ENCODE peak calls at places on chromosomes 5 and 9, in ten cellular contexts. One of them, this sample, is unnamed. For H3K4me1, the result is how much of the 10 kb centered on the place peaks cover.

GRCh38 chr5:78716221-78716620 is 67.6 kb upstream of the LHFPL2 start:
- DNase-seq in SK-N-SH: no peak
- DNase-seq in HepG2: no peak
- DNase-seq in stomach: no peak
- DNase-seq in Panc1: no peak
- DNase-seq in HCT116: no peak
- DNase-seq in transverse colon: no peak
- DNase-seq in breast epithelium: no peak
- DNase-seq in prostate gland: no peak
- DNase-seq in GM23338: no peak
- DNase-seq in this sample: no peak

GRCh38 chr5:72325566-72326297 is 5.6 kb downstream of the PTCD2 start:
- DNase-seq in HCT116: no peak
- DNase-seq in GM23338: no peak
- DNase-seq in breast epithelium: no peak
- DNase-seq in Panc1: no peak
- DNase-seq in HepG2: no peak
- DNase-seq in SK-N-SH: no peak
- DNase-seq in prostate gland: no peak
- DNase-seq in stomach: no peak
- DNase-seq in transverse colon: no peak
- DNase-seq in this sample: no peak

GRCh38 chr9:126399789-126400188 is 73.2 kb downstream of the MVB12B start:
- DNase-seq in GM23338: no peak
- DNase-seq in Panc1: no peak
- DNase-seq in transverse colon: no peak
- DNase-seq in SK-N-SH: no peak
- DNase-seq in stomach: no peak
- DNase-seq in prostate gland: no peak
- DNase-seq in HCT116: no peak
- DNase-seq in breast epithelium: no peak
- DNase-seq in HepG2: no peak
- DNase-seq in this sample: no peak

GRCh38 chr5:14143843-14144585 is 872 bp downstream of the TRIO start:
- DNase-seq in HCT116: no peak
- DNase-seq in HepG2: no peak
- DNase-seq in SK-N-SH: peak
- DNase-seq in stomach: peak
- DNase-seq in GM23338: peak
- DNase-seq in transverse colon: peak
- DNase-seq in prostate gland: no peak
- DNase-seq in breast epithelium: no peak
- DNase-seq in Panc1: no peak
- DNase-seq in this sample: peak

GRCh38 chr5:55146080-55146479 is 13.9 kb upstream of the GPX8 start:
- DNase-seq in transverse colon: no peak
- DNase-seq in HCT116: no peak
- DNase-seq in prostate gland: no peak
- DNase-seq in GM23338: peak
- DNase-seq in stomach: no peak
- DNase-seq in SK-N-SH: no peak
- DNase-seq in breast epithelium: no peak
- DNase-seq in Panc1: no peak
- DNase-seq in HepG2: no peak
- DNase-seq in this sample: no peak

GRCh38 chr5:179287071-179287470 is 58.2 kb downstream of the ADAMTS2 start:
- DNase-seq in Panc1: no peak
- DNase-seq in HCT116: no peak
- DNase-seq in GM23338: no peak
- DNase-seq in HepG2: no peak
- DNase-seq in stomach: no peak
- DNase-seq in prostate gland: no peak
- DNase-seq in SK-N-SH: no peak
- DNase-seq in transverse colon: no peak
- DNase-seq in breast epithelium: no peak
- DNase-seq in this sample: peak

GRCh38 chr9:88692837-88693236 is 157.9 kb downstream of the NXNL2 start:
- DNase-seq in transverse colon: no peak
- DNase-seq in prostate gland: peak
- DNase-seq in HCT116: no peak
- DNase-seq in breast epithelium: no peak
- DNase-seq in HepG2: no peak
- DNase-seq in SK-N-SH: no peak
- DNase-seq in stomach: no peak
- DNase-seq in Panc1: no peak
- DNase-seq in GM23338: no peak
- DNase-seq in this sample: no peak

GRCh38 chr9:82302968-82303655 is 314.5 kb downstream of the SPATA31D1 start:
- DNase-seq in GM23338: peak
- DNase-seq in HCT116: no peak
- DNase-seq in prostate gland: no peak
- DNase-seq in Panc1: no peak
- DNase-seq in transverse colon: no peak
- DNase-seq in HepG2: no peak
- DNase-seq in stomach: no peak
- DNase-seq in SK-N-SH: no peak
- DNase-seq in breast epithelium: no peak
- DNase-seq in this sample: no peak

GRCh38 chr9:133238851-133239532 is 29.9 kb upstream of the OBP2B start:
- DNase-seq in HCT116: peak
- DNase-seq in GM23338: peak
- DNase-seq in prostate gland: no peak
- DNase-seq in stomach: peak
- DNase-seq in transverse colon: peak
- DNase-seq in HepG2: peak
- DNase-seq in Panc1: peak
- DNase-seq in SK-N-SH: peak
- DNase-seq in breast epithelium: peak
- DNase-seq in this sample: peak

GRCh38 chr9:76718166-76718565 is 46.1 kb upstream of the PCA3 start:
- DNase-seq in HepG2: no peak
- DNase-seq in breast epithelium: no peak
- DNase-seq in Panc1: no peak
- DNase-seq in transverse colon: no peak
- DNase-seq in prostate gland: no peak
- DNase-seq in GM23338: peak
- DNase-seq in SK-N-SH: no peak
- DNase-seq in HCT116: no peak
- DNase-seq in stomach: no peak
- DNase-seq in this sample: no peak

GRCh38 chr5:15703901-15704300 is 203.9 kb downstream of the FBXL7 start:
- DNase-seq in GM23338: no peak
- DNase-seq in breast epithelium: no peak
- DNase-seq in Panc1: no peak
- DNase-seq in prostate gland: no peak
- DNase-seq in stomach: no peak
- DNase-seq in transverse colon: no peak
- DNase-seq in HCT116: no peak
- DNase-seq in SK-N-SH: no peak
- DNase-seq in HepG2: no peak
- DNase-seq in this sample: no peak

GRCh38 chr5:51665295-51665593 is 282.0 kb downstream of the ISL1 start:
- DNase-seq in Panc1: no peak
- DNase-seq in breast epithelium: no peak
- DNase-seq in SK-N-SH: no peak
- DNase-seq in GM23338: no peak
- DNase-seq in stomach: no peak
- DNase-seq in transverse colon: no peak
- DNase-seq in prostate gland: no peak
- DNase-seq in HCT116: no peak
- DNase-seq in HepG2: no peak
- DNase-seq in this sample: no peak

GRCh38 chr5:93164690-93165089 is 416.3 kb downstream of the NR2F1-AS1 start:
- DNase-seq in HepG2: no peak
- DNase-seq in GM23338: no peak
- DNase-seq in Panc1: peak
- DNase-seq in breast epithelium: no peak
- DNase-seq in SK-N-SH: peak
- DNase-seq in stomach: no peak
- DNase-seq in transverse colon: peak
- DNase-seq in HCT116: peak
- DNase-seq in prostate gland: no peak
- DNase-seq in this sample: no peak

GRCh38 chr9:97938081-97938644 is at the start of gene HEMGN:
- DNase-seq in stomach: no peak
- DNase-seq in breast epithelium: no peak
- DNase-seq in HCT116: no peak
- DNase-seq in HepG2: no peak
- DNase-seq in GM23338: no peak
- DNase-seq in prostate gland: no peak
- DNase-seq in Panc1: no peak
- DNase-seq in transverse colon: peak
- DNase-seq in SK-N-SH: no peak
- DNase-seq in this sample: no peak

GRCh38 chr5:180380441-180380840 is 27.3 kb upstream of the GFPT2 start:
- DNase-seq in transverse colon: no peak
- DNase-seq in HCT116: no peak
- DNase-seq in HepG2: no peak
- DNase-seq in prostate gland: no peak
- DNase-seq in GM23338: no peak
- DNase-seq in Panc1: no peak
- DNase-seq in stomach: no peak
- DNase-seq in SK-N-SH: no peak
- DNase-seq in breast epithelium: no peak
- DNase-seq in this sample: no peak

GRCh38 chr9:114112778-114113585 is 13.9 kb upstream of the KIF12 start:
- DNase-seq in SK-N-SH: no peak
- DNase-seq in transverse colon: peak
- DNase-seq in prostate gland: peak
- DNase-seq in GM23338: no peak
- DNase-seq in stomach: peak
- DNase-seq in breast epithelium: peak
- DNase-seq in HepG2: no peak
- DNase-seq in HCT116: no peak
- DNase-seq in Panc1: no peak
- DNase-seq in this sample: peak
- TF ChIP-seq POLR2AphosphoS5 in SK-N-SH: no peak
- TF ChIP-seq POLR2AphosphoS5 in transverse colon: no peak
- TF ChIP-seq POLR2AphosphoS5 in prostate gland: peak
- TF ChIP-seq POLR2AphosphoS5 in GM23338: no peak
- TF ChIP-seq POLR2AphosphoS5 in stomach: no peak
- TF ChIP-seq POLR2AphosphoS5 in breast epithelium: no peak
- TF ChIP-seq POLR2AphosphoS5 in HepG2: no peak
- TF ChIP-seq POLR2AphosphoS5 in HCT116: no peak
- TF ChIP-seq POLR2AphosphoS5 in Panc1: no peak
- TF ChIP-seq POLR2AphosphoS5 in this sample: peak

GRCh38 chr5:53355316-53355715 is 125.1 kb upstream of the FST start:
- DNase-seq in breast epithelium: no peak
- DNase-seq in GM23338: no peak
- DNase-seq in Panc1: no peak
- DNase-seq in SK-N-SH: no peak
- DNase-seq in prostate gland: no peak
- DNase-seq in HCT116: no peak
- DNase-seq in HepG2: no peak
- DNase-seq in transverse colon: no peak
- DNase-seq in stomach: no peak
- DNase-seq in this sample: no peak

GRCh38 chr5:53350408-53350807 is 130.0 kb upstream of the FST start:
- DNase-seq in stomach: no peak
- DNase-seq in SK-N-SH: no peak
- DNase-seq in HCT116: no peak
- DNase-seq in Panc1: no peak
- DNase-seq in transverse colon: no peak
- DNase-seq in GM23338: no peak
- DNase-seq in prostate gland: no peak
- DNase-seq in breast epithelium: no peak
- DNase-seq in HepG2: no peak
- DNase-seq in this sample: no peak

GRCh38 chr5:53355930-53356329 is 124.5 kb upstream of the FST start:
- DNase-seq in prostate gland: no peak
- DNase-seq in breast epithelium: no peak
- DNase-seq in Panc1: no peak
- DNase-seq in SK-N-SH: no peak
- DNase-seq in HCT116: no peak
- DNase-seq in stomach: no peak
- DNase-seq in transverse colon: no peak
- DNase-seq in GM23338: no peak
- DNase-seq in HepG2: no peak
- DNase-seq in this sample: no peak

GRCh38 chr5:53350991-53351770 is 129.2 kb upstream of the FST start:
- DNase-seq in GM23338: no peak
- DNase-seq in HCT116: no peak
- DNase-seq in SK-N-SH: no peak
- DNase-seq in transverse colon: no peak
- DNase-seq in stomach: no peak
- DNase-seq in prostate gland: no peak
- DNase-seq in breast epithelium: no peak
- DNase-seq in HepG2: no peak
- DNase-seq in Panc1: no peak
- DNase-seq in this sample: no peak
- H3K4me1 ChIP-seq in GM23338: under half
- H3K4me1 ChIP-seq in HCT116: under half
- H3K4me1 ChIP-seq in SK-N-SH: under half
- H3K4me1 ChIP-seq in transverse colon: under half
- H3K4me1 ChIP-seq in stomach: under half
- H3K4me1 ChIP-seq in prostate gland: under half
- H3K4me1 ChIP-seq in breast epithelium: under half
- H3K4me1 ChIP-seq in HepG2: under half
- H3K4me1 ChIP-seq in Panc1: under half
- H3K4me1 ChIP-seq in this sample: under half

DNA sequence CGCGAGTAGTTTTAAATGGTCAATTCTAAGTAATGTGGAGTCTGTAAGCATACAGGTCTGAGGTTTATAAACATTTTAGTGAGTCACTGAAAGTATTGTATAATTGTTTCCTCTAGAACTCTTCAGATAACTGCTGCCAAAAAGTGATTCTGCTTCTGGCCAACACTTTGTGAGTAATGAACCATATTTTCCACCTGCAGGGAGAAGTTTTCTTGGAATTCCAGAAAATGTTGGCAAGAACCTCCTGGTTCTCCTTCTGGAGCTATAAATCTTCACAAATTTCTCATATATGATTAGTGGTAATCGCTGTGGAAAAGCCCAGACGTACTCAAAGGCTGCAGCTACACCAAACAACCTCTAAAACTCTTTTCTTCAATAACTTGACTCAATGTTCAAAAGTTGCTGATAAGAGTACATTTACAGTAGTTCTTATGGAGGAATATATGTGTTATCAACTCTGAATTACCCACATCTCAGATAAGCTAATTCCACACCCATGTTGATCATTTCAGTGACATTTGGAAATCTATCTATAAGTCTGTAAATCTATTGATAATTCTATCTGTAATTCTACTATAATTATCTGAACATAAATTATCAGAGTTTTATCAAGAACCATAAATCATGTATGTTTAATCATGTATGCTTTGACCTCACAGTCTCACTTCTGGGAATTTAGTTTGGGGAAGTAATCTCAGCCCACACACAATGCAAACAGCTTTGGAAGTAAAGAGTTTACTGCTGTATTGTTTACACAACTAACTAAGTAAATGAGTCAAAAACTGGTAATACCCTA is 74.1 kb downstream of the FNBP1 start:
- DNase-seq in breast epithelium: no peak
- DNase-seq in HepG2: no peak
- DNase-seq in HCT116: no peak
- DNase-seq in prostate gland: no peak
- DNase-seq in GM23338: no peak
- DNase-seq in stomach: no peak
- DNase-seq in Panc1: no peak
- DNase-seq in SK-N-SH: no peak
- DNase-seq in transverse colon: no peak
- DNase-seq in this sample: no peak
- TF ChIP-seq POLR2AphosphoS5 in breast epithelium: no peak
- TF ChIP-seq POLR2AphosphoS5 in HepG2: no peak
- TF ChIP-seq POLR2AphosphoS5 in HCT116: no peak
- TF ChIP-seq POLR2AphosphoS5 in prostate gland: peak
- TF ChIP-seq POLR2AphosphoS5 in GM23338: no peak
- TF ChIP-seq POLR2AphosphoS5 in stomach: peak
- TF ChIP-seq POLR2AphosphoS5 in Panc1: no peak
- TF ChIP-seq POLR2AphosphoS5 in SK-N-SH: peak
- TF ChIP-seq POLR2AphosphoS5 in transverse colon: peak
- TF ChIP-seq POLR2AphosphoS5 in this sample: no peak

GRCh38 chr5:119318256-119318914 is 37.4 kb upstream of the TNFAIP8 start:
- DNase-seq in Panc1: no peak
- DNase-seq in stomach: no peak
- DNase-seq in prostate gland: no peak
- DNase-seq in breast epithelium: no peak
- DNase-seq in SK-N-SH: no peak
- DNase-seq in transverse colon: no peak
- DNase-seq in HCT116: no peak
- DNase-seq in GM23338: no peak
- DNase-seq in HepG2: peak
- DNase-seq in this sample: peak
- H3K4me1 ChIP-seq in Panc1: under half
- H3K4me1 ChIP-seq in stomach: under half
- H3K4me1 ChIP-seq in prostate gland: under half
- H3K4me1 ChIP-seq in breast epithelium: under half
- H3K4me1 ChIP-seq in SK-N-SH: under half
- H3K4me1 ChIP-seq in transverse colon: under half
- H3K4me1 ChIP-seq in HCT116: under half
- H3K4me1 ChIP-seq in GM23338: under half
- H3K4me1 ChIP-seq in HepG2: under half
- H3K4me1 ChIP-seq in this sample: half or more

This sample was measured in spleen.